ENCODE peak calls at places on chromosomes 5 and 9, in six cellular contexts. I is stomach, O is left ventricle myocardium inferior, E is right lobe of liver, L is IMR-90, D is neural progenitor cell. X is an unnamed sample.

GRCh38 chr5:43515678-43516048 is 715 bp upstream of the C5orf34 start:
- DNase-seq in I (no peak), O (no peak), E (no peak), L (no peak), D (no peak), X (no peak)

GRCh38 chr9:89790542-89791109 is 185.8 kb downstream of the GADD45G start:
- DNase-seq in I (no peak), O (no peak), E (no peak), L (no peak), D (no peak), X (peak)

GRCh38 chr5:131393498-131393968 is 129.7 kb downstream of the CDC42SE2 start:
- DNase-seq in I (no peak), O (no peak), E (peak), L (no peak), D (no peak), X (no peak)

GRCh38 chr5:1771149-1772065 is 28.2 kb downstream of the MRPL36 start:
- DNase-seq in I (no peak), O (no peak), E (no peak), L (no peak), D (no peak), X (no peak)

GRCh38 chr9:124390812-124391658 is 24.2 kb downstream of the PSMB7 start:
- DNase-seq in I (no peak), O (no peak), E (no peak), L (peak), D (peak), X (peak)

GRCh38 chr5:173331287-173331686 is 3.1 kb upstream of the STC2 start:
- DNase-seq in I (no peak), O (no peak), E (no peak), L (no peak), D (no peak), X (no peak)

GRCh38 chr5:80491296-80491695 is 3.4 kb downstream of the FAM151B start:
- DNase-seq in I (no peak), O (no peak), E (no peak), L (no peak), D (no peak), X (no peak)

GRCh38 chr5:176492431-176492830 is 44.2 kb downstream of the FAF2 start:
- DNase-seq in I (no peak), O (no peak), E (no peak), L (peak), D (no peak), X (peak)

GRCh38 chr9:3824062-3824461 is 298.3 kb upstream of the RFX3 start:
- DNase-seq in I (no peak), O (no peak), E (no peak), L (no peak), D (no peak), X (no peak)

GRCh38 chr5:153584131-153584530 is 93.7 kb downstream of the GRIA1 start:
- DNase-seq in I (no peak), O (no peak), E (no peak), L (no peak), D (no peak), X (no peak)

GRCh38 chr9:115106001-115106400 is 12.0 kb downstream of the TNC start:
- DNase-seq in I (no peak), O (no peak), E (no peak), L (peak), D (no peak), X (no peak)

GRCh38 chr5:168776023-168776422 is 196.9 kb upstream of the PANK3 start:
- DNase-seq in I (no peak), O (no peak), E (no peak), L (no peak), D (no peak), X (no peak)

GRCh38 chr5:158979749-158980521 is 119.8 kb downstream of the EBF1 start:
- DNase-seq in I (peak), O (peak), E (peak), L (peak), D (peak), X (peak)

GRCh38 chr9:112119225-112120045 is 55.7 kb downstream of the SUSD1 start:
- DNase-seq in I (peak), O (no peak), E (peak), L (peak), D (no peak), X (peak)

GRCh38 chr9:90070469-90070868 is 465.7 kb downstream of the GADD45G start:
- DNase-seq in I (no peak), O (no peak), E (no peak), L (no peak), D (no peak), X (no peak)

GRCh38 chr5:146301666-146302065 is 37.0 kb upstream of the POU4F3 start:
- DNase-seq in I (no peak), O (no peak), E (no peak), L (peak), D (no peak), X (no peak)

GRCh38 chr5:57676228-57677098 is 193.9 kb upstream of the ACTBL2 start:
- DNase-seq in I (no peak), O (no peak), E (no peak), L (peak), D (no peak), X (no peak)

GRCh38 chr5:157528036-157528632 is 47.4 kb downstream of the ADAM19 start:
- DNase-seq in I (no peak), O (peak), E (no peak), L (peak), D (peak), X (no peak)

GRCh38 chr9:87894998-87895625 is 12.4 kb downstream of the SPATA31E1 start:
- DNase-seq in I (no peak), O (no peak), E (no peak), L (no peak), D (no peak), X (no peak)
- TF ChIP-seq CTCF in I (no peak), O (no peak), E (no peak), L (no peak), D (peak), X (no peak)

GRCh38 chr5:150461231-150461630 is 11.7 kb upstream of the RPS14 start:
- DNase-seq in I (no peak), O (no peak), E (no peak), L (no peak), D (no peak), X (no peak)
- H3K27ac ChIP-seq in I (no peak), O (no peak), E (no peak), L (no peak), D (no peak), X (peak)

GRCh38 chr9:108759399-108759798 is 96.4 kb downstream of the ACTL7B start:
- DNase-seq in I (no peak), O (no peak), E (no peak), L (no peak), D (no peak), X (no peak)

GRCh38 chr9:108762348-108763055 is 93.3 kb downstream of the ACTL7B start:
- DNase-seq in I (no peak), O (no peak), E (no peak), L (no peak), D (no peak), X (no peak)

GRCh38 chr9:108760841-108761240 is 94.9 kb downstream of the ACTL7B start:
- DNase-seq in I (no peak), O (no peak), E (no peak), L (no peak), D (no peak), X (no peak)

GRCh38 chr9:108759835-108760234 is 96.0 kb downstream of the ACTL7B start:
- DNase-seq in I (no peak), O (no peak), E (no peak), L (no peak), D (no peak), X (no peak)

GRCh38 chr9:108761530-108762347 is 94.0 kb downstream of the ACTL7B start:
- DNase-seq in I (peak), O (peak), E (peak), L (peak), D (peak), X (peak)
- TF ChIP-seq CTCF in I (peak), O (peak), E (peak), L (peak), D (peak), X (peak)

GRCh38 chr9:91954841-91955471 is 4.9 kb upstream of the ROR2 start:
- DNase-seq in I (peak), O (no peak), E (peak), L (peak), D (peak), X (peak)
- H3K27ac ChIP-seq in I (no peak), O (no peak), E (no peak), L (peak), D (no peak), X (no peak)

GRCh38 chr5:135211791-135212190 is 177.8 kb upstream of the PITX1 start:
- DNase-seq in I (peak), O (no peak), E (no peak), L (no peak), D (no peak), X (no peak)

GRCh38 chr5:135213034-135213386 is 179.0 kb upstream of the PITX1 start:
- DNase-seq in I (no peak), O (no peak), E (no peak), L (no peak), D (no peak), X (no peak)

GRCh38 chr5:135212361-135213033 is 178.5 kb upstream of the PITX1 start:
- DNase-seq in I (peak), O (no peak), E (no peak), L (no peak), D (no peak), X (no peak)

GRCh38 chr5:135214897-135215616 is 181.0 kb upstream of the PITX1 start:
- DNase-seq in I (peak), O (no peak), E (peak), L (peak), D (no peak), X (no peak)

GRCh38 chr5:135213466-135214239 is 179.6 kb upstream of the PITX1 start:
- DNase-seq in I (peak), O (no peak), E (peak), L (no peak), D (no peak), X (no peak)
- TF ChIP-seq CTCF in I (no peak), O (no peak), E (no peak), L (no peak), D (no peak), X (no peak)

DNA sequence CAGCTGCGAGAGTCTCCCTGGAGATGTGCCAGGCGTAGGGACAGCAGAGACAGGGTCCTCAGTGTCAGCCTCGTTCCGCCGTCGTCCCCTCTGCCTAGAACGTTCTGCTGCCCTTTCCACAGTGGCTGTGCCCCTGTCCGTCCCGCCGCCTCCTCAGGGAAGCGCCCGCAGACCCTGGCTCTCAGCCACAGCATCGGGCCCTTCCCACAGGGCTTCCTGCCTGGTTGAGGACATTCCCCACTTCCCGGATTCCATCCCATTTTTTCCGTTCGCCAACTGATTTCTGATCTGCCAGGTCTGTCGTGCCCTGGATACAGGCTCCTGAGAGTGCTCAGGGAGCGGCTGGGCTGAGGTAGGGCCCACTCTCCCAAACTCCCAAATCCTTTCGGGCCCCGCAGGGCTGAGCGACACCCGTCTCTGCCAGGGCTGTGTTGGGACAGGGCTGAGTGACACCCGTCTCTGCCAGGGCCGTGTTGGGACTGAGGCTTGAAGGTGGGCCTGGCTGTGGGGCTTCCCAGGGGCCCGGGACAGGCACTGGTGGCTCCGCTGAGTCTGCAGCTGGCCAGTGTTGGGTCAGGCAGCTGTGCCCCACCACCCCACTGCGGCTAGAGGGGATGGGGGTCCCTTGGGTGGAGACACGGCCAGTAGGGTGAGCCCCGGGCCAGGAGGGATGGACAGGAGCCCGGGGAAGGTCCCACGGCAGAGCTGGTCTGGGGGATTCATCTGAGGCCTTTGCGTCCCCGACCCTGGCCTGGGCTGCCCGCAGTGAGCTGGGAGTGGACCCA is 15.9 kb downstream of the DNLZ start:
- DNase-seq in I (no peak), O (no peak), E (no peak), L (no peak), D (no peak), X (no peak)
- H3K27ac ChIP-seq in I (no peak), O (no peak), E (no peak), L (no peak), D (no peak), X (peak)

DNA sequence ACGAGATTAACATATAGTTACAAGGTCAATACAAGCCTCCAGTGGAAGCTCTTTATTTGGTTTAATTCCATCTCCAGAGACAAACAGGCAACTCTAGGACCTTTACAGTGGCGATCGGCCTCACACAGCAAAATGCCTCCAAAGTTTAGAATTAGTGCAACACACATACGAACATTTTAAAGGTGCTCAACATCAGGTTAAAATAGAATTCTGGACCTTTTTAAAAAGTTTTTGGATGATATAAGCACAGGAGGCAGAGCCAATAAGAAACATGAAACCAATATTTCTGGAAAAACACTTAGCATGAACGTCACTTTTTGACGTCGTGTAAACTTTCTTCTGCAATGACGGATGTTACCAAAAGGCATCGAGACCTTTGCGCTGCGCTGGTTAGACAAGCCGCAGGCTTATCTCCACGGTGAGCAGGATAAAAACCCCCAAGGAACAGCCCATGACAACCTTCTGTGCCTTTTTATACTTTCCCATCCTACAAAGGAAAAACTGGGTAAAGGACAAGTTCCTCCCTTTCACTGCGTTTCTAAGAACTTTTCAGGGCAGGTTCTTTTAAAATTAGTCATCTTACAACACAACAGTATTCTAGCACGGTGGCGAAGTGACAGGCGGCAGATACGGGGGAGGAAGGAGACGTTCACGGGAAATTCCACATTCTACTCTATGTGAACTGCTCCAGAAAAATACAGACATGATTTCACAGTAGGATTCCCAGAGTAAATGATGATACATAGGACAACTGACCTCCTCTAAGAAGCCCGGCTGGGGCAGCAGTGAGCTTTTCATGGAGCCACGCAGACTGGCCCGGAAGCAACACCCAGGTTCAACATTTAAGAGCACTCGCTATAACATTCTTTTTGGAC is 52.2 kb downstream of the USP20 start:
- DNase-seq in I (no peak), O (no peak), E (no peak), L (peak), D (no peak), X (no peak)
- TF ChIP-seq CTCF in I (no peak), O (peak), E (no peak), L (peak), D (no peak), X (no peak)